ENCODE peak calls at places on chromosomes 6 and 20, in eight cellular contexts. K is uterus, I is endothelial cell of umbilical vein, S is tibial artery, E is mesenchymal stem cell, L is breast epithelium, R is right cardiac atrium, J is heart right ventricle. D is an unnamed sample. For H3K4me1, the result is how much of the 10 kb centered on the place peaks cover.

GRCh38 chr6:117932676-117933075 is 25.6 kb downstream of the SLC35F1 start:
- DNase-seq in L (no peak), E (no peak), J (no peak), K (no peak), S (no peak), I (no peak), R (no peak), D (no peak)

GRCh38 chr20:11792229-11792953 is 125.3 kb upstream of the BTBD3 start:
- DNase-seq in L (no peak), I (no peak), J (no peak), S (no peak), R (no peak), K (no peak), E (no peak), D (no peak)

GRCh38 chr20:57464642-57465211 is 60.2 kb downstream of the CTCFL start:
- DNase-seq in J (no peak), E (no peak), K (no peak), I (no peak), S (no peak), L (no peak), R (no peak), D (no peak)

GRCh38 chr20:5780233-5781217 is 30.3 kb downstream of the SHLD1 start:
- DNase-seq in J (no peak), K (no peak), L (no peak), I (no peak), S (no peak), E (peak), R (no peak), D (no peak)

GRCh38 chr20:51802170-51802745 is at the start of gene SALL4:
- DNase-seq in I (no peak), R (no peak), J (no peak), L (no peak), K (no peak), S (no peak), E (peak), D (no peak)

GRCh38 chr6:19865178-19865577 is 28.0 kb downstream of the ID4 start:
- DNase-seq in L (no peak), S (no peak), K (no peak), E (no peak), R (no peak), J (no peak), I (no peak), D (no peak)

GRCh38 chr20:36975085-36975829 is 23.7 kb upstream of the SAMHD1 start:
- DNase-seq in S (no peak), I (no peak), L (no peak), E (no peak), K (no peak), J (no peak), R (no peak), D (no peak)

GRCh38 chr20:52102559-52102958 is 89.0 kb downstream of the ZFP64 start:
- DNase-seq in E (no peak), I (no peak), J (no peak), K (no peak), R (no peak), L (no peak), S (no peak), D (no peak)

GRCh38 chr6:16409531-16410441 is 171.4 kb downstream of the GMPR start:
- DNase-seq in E (peak), I (peak), J (peak), R (peak), S (peak), L (peak), K (peak), D (peak)

GRCh38 chr20:19861147-19861759 is 103.2 kb downstream of the RIN2 start:
- DNase-seq in J (no peak), L (no peak), R (no peak), S (no peak), I (no peak), K (no peak), E (no peak), D (no peak)

GRCh38 chr6:158512809-158513208 is 47.1 kb upstream of the TMEM181 start:
- DNase-seq in S (no peak), R (no peak), L (no peak), I (no peak), E (no peak), K (no peak), J (no peak), D (no peak)

GRCh38 chr6:167707686-167708500 is 118.8 kb upstream of the AFDN start:
- DNase-seq in S (no peak), R (no peak), J (no peak), I (no peak), E (no peak), K (no peak), L (no peak), D (no peak)

GRCh38 chr6:167708501-167709094 is 118.1 kb upstream of the AFDN start:
- DNase-seq in E (no peak), L (no peak), J (no peak), R (no peak), S (no peak), K (no peak), I (no peak), D (no peak)

GRCh38 chr6:167711784-167712183 is 114.9 kb upstream of the AFDN start:
- DNase-seq in K (no peak), J (no peak), I (no peak), E (no peak), S (no peak), L (no peak), R (no peak), D (no peak)

GRCh38 chr6:167710521-167710920 is 116.2 kb upstream of the AFDN start:
- DNase-seq in E (no peak), L (no peak), K (no peak), S (no peak), J (no peak), I (no peak), R (no peak), D (no peak)

GRCh38 chr6:167709196-167709595 is 117.5 kb upstream of the AFDN start:
- DNase-seq in L (no peak), I (no peak), E (no peak), J (no peak), R (no peak), K (no peak), S (no peak), D (no peak)
- H3K4me1 ChIP-seq in L (under half), I (under half), E (under half), J (under half), R (under half), K (under half), S (under half), D (under half)

DNA sequence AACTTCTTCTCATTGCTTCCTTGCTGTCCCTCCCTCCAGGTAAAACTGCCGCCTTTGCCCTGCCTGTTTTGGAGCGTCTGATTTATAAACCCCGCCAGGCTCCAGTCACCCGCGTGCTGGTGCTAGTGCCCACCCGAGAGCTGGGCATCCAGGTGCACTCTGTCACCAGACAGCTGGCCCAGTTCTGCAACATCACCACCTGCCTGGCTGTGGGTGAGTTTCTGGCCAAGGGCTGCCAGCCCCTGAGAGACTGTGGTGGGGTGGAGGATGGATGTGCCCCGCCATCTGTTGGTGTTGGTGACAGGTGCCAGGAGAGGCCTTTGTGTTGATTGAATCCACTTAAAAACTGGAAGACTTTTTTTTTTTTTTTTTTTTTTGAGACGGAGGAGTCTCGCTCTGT is 9.5 kb downstream of the DDX27 start:
- DNase-seq in L (no peak), S (no peak), I (no peak), R (no peak), E (no peak), J (no peak), K (no peak), D (no peak)
- H3K4me1 ChIP-seq in L (under half), S (under half), I (under half), R (under half), E (under half), J (under half), K (under half), D (under half)

GRCh38 chr20:4581838-4582237 is 139.9 kb upstream of the PRND start:
- DNase-seq in L (no peak), K (no peak), E (no peak), R (no peak), J (no peak), S (no peak), I (no peak), D (no peak)

GRCh38 chr20:4585758-4586157 is 136.0 kb upstream of the PRND start:
- DNase-seq in I (no peak), E (no peak), K (no peak), R (no peak), S (no peak), L (no peak), J (no peak), D (no peak)

GRCh38 chr20:4585104-4585753 is 136.5 kb upstream of the PRND start:
- DNase-seq in E (peak), S (no peak), K (no peak), I (no peak), R (no peak), L (no peak), J (no peak), D (no peak)
- H3K4me1 ChIP-seq in E (under half), S (under half), K (under half), I (under half), R (under half), L (under half), J (under half), D (under half)

DNA sequence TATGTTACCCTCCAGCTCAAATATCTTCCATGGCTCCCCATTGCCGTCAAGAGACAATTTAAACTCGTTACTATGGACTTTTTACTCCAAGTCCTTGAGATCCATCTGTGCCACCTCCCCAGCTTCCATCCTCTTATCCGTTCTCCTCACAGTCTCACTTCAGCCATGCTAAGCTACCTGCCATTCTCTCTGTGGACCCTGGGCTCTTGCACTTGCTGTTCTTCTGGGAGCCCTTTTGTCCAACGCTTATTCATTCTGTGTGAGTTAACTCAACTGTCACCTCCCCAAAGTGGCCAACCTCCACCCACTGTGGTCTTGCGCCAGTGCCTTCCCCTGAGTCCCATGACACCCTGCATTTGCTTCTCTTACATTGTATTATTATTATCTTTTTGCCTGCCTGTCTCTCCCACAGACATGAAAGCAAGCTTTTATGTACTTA is 132.4 kb downstream of the BCAS1 start:
- DNase-seq in L (no peak), R (no peak), J (no peak), I (no peak), E (no peak), S (no peak), K (no peak), D (no peak)
- H3K4me1 ChIP-seq in L (under half), R (under half), J (half or more), I (under half), E (under half), S (under half), K (under half), D (half or more)

GRCh38 chr6:109000289-109000688 is 94.4 kb downstream of the SESN1 start:
- DNase-seq in I (no peak), J (no peak), R (no peak), K (no peak), L (no peak), E (no peak), S (no peak), D (no peak)
- H3K4me1 ChIP-seq in I (under half), J (half or more), R (under half), K (under half), L (under half), E (under half), S (under half), D (half or more)